ENCODE peak calls at places on chromosome 3, in eight cellular contexts. T is ACHN; V is astrocyte of the spinal cord; P is NCI-H1436; Q is neuronal stem cell; F is left ventricle myocardium inferior; U is germinal center; B is activated T-cell treated with anti-CD3 and anti-CD28 coated beads, Interleukin-2, amount 50 U/mL, for 48 hours. G is an unnamed sample.

GRCh38 chr3:117184574-117184973 is 475.0 kb downstream of the TUSC7 start:
- DNase-seq in F (no peak), Q (no peak), T (no peak), U (no peak), B (no peak), P (no peak), V (peak), G (no peak)

GRCh38 chr3:153456831-153457545 is 295.0 kb downstream of the RAP2B start:
- DNase-seq in Q (no peak), U (no peak), F (no peak), P (no peak), T (no peak), V (no peak), B (no peak), G (no peak)

GRCh38 chr3:18069564-18069963 is 327.1 kb upstream of the TBC1D5 start:
- DNase-seq in V (no peak), B (no peak), F (no peak), T (no peak), P (no peak), U (no peak), Q (no peak), G (no peak)

GRCh38 chr3:83515123-83515522 is 1443.7 kb upstream of the CADM2 start:
- DNase-seq in U (no peak), V (no peak), P (no peak), F (no peak), T (no peak), Q (no peak), B (no peak), G (no peak)

GRCh38 chr3:1444196-1444595 is 351.4 kb downstream of the CNTN6 start:
- DNase-seq in Q (no peak), B (no peak), U (no peak), T (no peak), F (no peak), V (no peak), P (no peak), G (no peak)

GRCh38 chr3:127157181-127157828 is 35.6 kb upstream of the PRR23E start:
- DNase-seq in B (no peak), Q (no peak), F (no peak), P (peak), V (no peak), U (no peak), T (no peak), G (no peak)

GRCh38 chr3:47202542-47202941 is 38.6 kb upstream of the SETD2 start:
- DNase-seq in B (no peak), Q (no peak), F (no peak), U (no peak), T (no peak), P (no peak), V (no peak), G (no peak)

GRCh38 chr3:191176038-191176437 is 23.0 kb upstream of the OSTN start:
- DNase-seq in B (no peak), T (no peak), Q (no peak), V (no peak), P (no peak), F (no peak), U (no peak), G (no peak)

GRCh38 chr3:46900356-46900755 is 22.8 kb downstream of the PTH1R start:
- DNase-seq in F (peak), Q (no peak), U (no peak), T (no peak), B (no peak), V (no peak), P (no peak), G (peak)

GRCh38 chr3:58383904-58384303 is 49.7 kb downstream of the PDHB start:
- DNase-seq in B (no peak), F (no peak), P (no peak), V (peak), Q (no peak), T (peak), U (no peak), G (no peak)

GRCh38 chr3:89368846-89369245 is 261.4 kb downstream of the EPHA3 start:
- DNase-seq in P (no peak), F (no peak), U (no peak), B (no peak), T (no peak), Q (no peak), V (no peak), G (no peak)

GRCh38 chr3:177126015-177126773 is 71.1 kb downstream of the TBL1XR1 start:
- DNase-seq in P (no peak), V (peak), U (no peak), F (no peak), Q (no peak), T (peak), B (no peak), G (no peak)

GRCh38 chr3:138206196-138206595 is 19.1 kb downstream of the ARMC8 start:
- DNase-seq in V (no peak), F (no peak), Q (no peak), U (no peak), P (no peak), B (no peak), T (no peak), G (no peak)